ENCODE peak calls at places on chromosomes 6 and 20, in five cellular contexts. P is fibroblast of mammary gland, E is fibroblast of villous mesenchyme, B is cardiac fibroblast, K is brain microvascular endothelial cell. H is an unnamed sample.

GRCh38 chr6:12174878-12175277 is 115.3 kb upstream of the EDN1 start:
- DNase-seq in P (peak; percentile 51), E (no peak), B (peak; percentile 53), K (no peak), H (no peak)

GRCh38 chr20:31746068-31746878 is 7.2 kb downstream of the TPX2 start:
- DNase-seq in P (no peak), E (no peak), B (no peak), K (no peak), H (no peak)

GRCh38 chr20:47198254-47198671 is 158.2 kb downstream of the ZMYND8 start:
- DNase-seq in P (peak; percentile 45), E (no peak), B (peak; percentile 28), K (no peak), H (no peak)

GRCh38 chr6:170136541-170137175 is 154.2 kb downstream of the DLL1 start:
- DNase-seq in P (no peak), E (no peak), B (no peak), K (no peak), H (no peak)

GRCh38 chr20:20971810-20972209 is 134.3 kb downstream of the LINC00237 start:
- DNase-seq in P (no peak), E (no peak), B (no peak), K (no peak), H (no peak)

GRCh38 chr6:33313709-33314514 is at the start of gene TAPBP:
- DNase-seq in P (peak; percentile 50), E (peak; percentile 78), B (peak; percentile 72), K (peak; percentile 45), H (peak; percentile 46)

GRCh38 chr6:55175078-55175777 is 913 bp downstream of the HCRTR2 start:
- DNase-seq in P (no peak), E (no peak), B (no peak), K (no peak), H (no peak)

GRCh38 chr20:13723015-13723414 is 61.7 kb downstream of the ESF1 start:
- DNase-seq in P (peak; percentile 58), E (peak; percentile 82), B (no peak), K (no peak), H (peak; percentile 37)

GRCh38 chr6:13427838-13428527 is 59.4 kb downstream of the GFOD1 start:
- DNase-seq in P (no peak), E (no peak), B (no peak), K (no peak), H (no peak)

GRCh38 chr6:136524936-136525413 is 25.2 kb downstream of the MAP7 start:
- DNase-seq in P (no peak), E (no peak), B (no peak), K (no peak), H (no peak)

GRCh38 chr6:142408409-142408808 is 106.6 kb downstream of the ADGRG6 start:
- DNase-seq in P (peak; percentile 42), E (no peak), B (peak; percentile 15), K (no peak), H (peak; percentile 37)

GRCh38 chr6:164039954-164040375 is 625.4 kb downstream of the QKI start:
- DNase-seq in P (peak; percentile 10), E (peak; percentile 30), B (peak; percentile 59), K (no peak), H (peak; percentile 61)

GRCh38 chr20:48275737-48276342 is 490.6 kb upstream of the SULF2 start:
- DNase-seq in P (no peak), E (no peak), B (no peak), K (no peak), H (no peak)

GRCh38 chr6:87154641-87155271 is 609 bp upstream of the ZNF292 start:
- DNase-seq in P (peak; percentile 86), E (peak; percentile 76), B (peak; percentile 87), K (peak; percentile 84), H (peak; percentile 82)

GRCh38 chr20:56606174-56606945 is 22.7 kb upstream of the TFAP2C start:
- DNase-seq in P (no peak), E (no peak), B (no peak), K (no peak), H (no peak)

GRCh38 chr6:107956586-107957164 is 1.3 kb downstream of the SEC63 start:
- DNase-seq in P (peak; percentile 68), E (peak; percentile 92), B (peak; percentile 64), K (peak; percentile 11), H (peak; percentile 68)

GRCh38 chr6:127176175-127176574 is 57.7 kb downstream of the RSPO3 start:
- DNase-seq in P (peak; percentile 79), E (peak; percentile 84), B (peak; percentile 47), K (no peak), H (peak; percentile 44)

GRCh38 chr20:20593447-20594170 is 118.8 kb downstream of the RALGAPA2 start:
- DNase-seq in P (peak; percentile 67), E (peak; percentile 67), B (peak; percentile 74), K (peak; percentile 51), H (peak; percentile 50)

GRCh38 chr6:33317418-33317667 is 201 bp downstream of the ZBTB22 start:
- DNase-seq in P (no peak), E (no peak), B (no peak), K (no peak), H (no peak)

GRCh38 chr6:2853766-2854393 is 12.2 kb upstream of the SERPINB1 start:
- DNase-seq in P (peak; percentile 87), E (peak; percentile 78), B (peak; percentile 94), K (peak; percentile 92), H (peak; percentile 82)
- TF ChIP-seq CTCF in P (peak; percentile 50), E (peak; percentile 38), B (peak; percentile 32), K (no peak), H (peak; percentile 61)

DNA sequence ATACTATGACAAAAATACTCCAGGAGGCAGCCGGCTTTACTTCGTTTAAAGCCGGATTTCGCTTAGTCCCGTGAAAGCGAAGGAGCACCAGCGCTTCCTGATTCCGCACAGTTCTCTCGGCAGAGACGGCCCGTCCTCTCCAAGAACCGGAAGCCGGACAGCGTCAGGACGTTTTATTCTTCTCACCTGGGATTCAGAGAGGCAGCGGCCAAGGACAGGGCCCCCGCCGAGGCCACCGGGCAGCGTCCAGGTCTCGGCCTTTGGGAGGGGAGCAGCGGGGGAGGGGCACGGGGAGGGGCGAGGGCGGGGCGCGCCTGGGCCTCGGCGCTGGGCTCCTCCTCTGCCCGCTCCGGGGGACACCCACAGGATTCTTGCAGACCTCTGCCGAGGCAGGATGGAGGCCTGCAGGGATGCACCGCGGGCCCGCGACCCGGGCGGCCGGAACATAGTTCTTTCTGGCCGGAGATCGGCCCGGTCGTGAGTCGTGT is 2.8 kb upstream of the DIDO1 start:
- DNase-seq in P (peak; percentile 56), E (peak; percentile 63), B (peak; percentile 62), K (peak; percentile 33), H (peak; percentile 50)
- H3K4me3 ChIP-seq in P (peak overlapping the region; percentile 49), E (peak overlapping the region; percentile 64), B (peak overlapping the region; percentile 57), K (peak overlapping the region; percentile 52), H (peak overlapping the region; percentile 65)

DNA sequence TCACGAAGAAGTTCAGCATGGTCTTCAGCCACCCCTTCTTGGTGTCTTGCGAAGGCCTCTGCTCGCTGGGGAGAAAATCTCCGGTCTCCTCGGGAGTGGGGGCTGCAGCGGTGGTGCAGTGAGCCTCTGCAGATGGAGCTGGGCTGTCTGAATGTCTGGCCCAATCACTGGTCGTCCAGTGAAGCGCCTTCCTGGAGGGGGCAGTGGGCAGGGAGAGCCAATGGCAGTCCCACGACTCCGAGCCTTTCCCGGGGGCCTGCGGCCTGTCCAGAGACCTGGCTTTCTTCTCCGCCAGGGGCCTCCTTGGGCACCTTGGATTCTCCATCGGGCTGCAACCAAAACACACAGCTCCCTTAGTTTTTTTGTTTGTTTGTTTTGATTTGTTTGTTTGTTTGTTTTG is 6.3 kb downstream of the BNIP5 start:
- DNase-seq in P (no peak), E (no peak), B (no peak), K (no peak), H (no peak)
- TF ChIP-seq CTCF in P (no peak), E (no peak), B (no peak), K (no peak), H (no peak)

GRCh38 chr6:128474933-128475332 is 45.5 kb downstream of the PTPRK start:
- DNase-seq in P (no peak), E (no peak), B (no peak), K (no peak), H (no peak)

GRCh38 chr6:128479048-128479666 is 41.2 kb downstream of the PTPRK start:
- DNase-seq in P (no peak), E (no peak), B (no peak), K (no peak), H (no peak)

GRCh38 chr6:128474481-128474880 is 45.9 kb downstream of the PTPRK start:
- DNase-seq in P (no peak), E (peak; percentile 22), B (peak; percentile 36), K (no peak), H (peak; percentile 35)

GRCh38 chr6:128479991-128480390 is 40.4 kb downstream of the PTPRK start:
- DNase-seq in P (no peak), E (no peak), B (no peak), K (no peak), H (no peak)

DNA sequence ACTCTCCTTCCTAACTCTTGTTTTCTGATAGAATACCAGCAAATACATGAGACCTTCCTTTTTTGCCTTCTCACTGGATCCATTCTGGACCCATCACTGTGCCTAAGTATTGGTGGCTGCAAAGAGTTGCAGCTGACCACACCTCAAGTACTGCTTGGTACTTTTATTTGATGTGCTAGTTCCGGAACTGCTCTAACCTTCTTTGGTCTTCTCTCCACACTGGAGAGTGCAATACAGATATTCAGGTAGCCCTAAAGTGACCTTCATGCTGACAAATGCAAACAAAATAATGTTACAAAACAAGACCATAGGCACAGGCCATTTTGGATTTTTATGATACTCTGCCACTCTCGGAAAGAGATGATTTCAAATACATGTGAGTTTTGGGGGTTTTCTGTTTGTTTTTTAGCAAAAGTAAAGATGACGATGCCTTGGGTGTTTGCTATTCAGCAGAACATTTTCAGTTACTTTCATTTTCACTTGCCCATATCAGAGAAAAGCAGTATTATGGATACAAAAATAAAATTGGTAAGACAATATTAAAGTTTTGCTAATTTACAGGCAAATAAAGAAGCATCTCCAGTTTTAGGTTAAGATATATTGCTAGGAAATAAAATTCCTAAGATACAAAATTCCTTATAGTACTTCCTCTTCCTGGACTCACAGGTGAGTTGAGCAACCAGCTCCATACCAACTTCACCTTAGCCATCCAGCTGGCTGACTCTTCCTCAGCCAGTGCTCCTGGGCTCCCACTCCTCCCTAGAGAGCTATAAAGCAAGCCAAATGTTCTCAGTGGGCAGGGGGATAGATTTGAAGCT is 42.0 kb downstream of the PTPRK start:
- DNase-seq in P (no peak), E (no peak), B (no peak), K (no peak), H (no peak)
- H3K4me3 ChIP-seq in P (no peak overlapping the region), E (peak overlapping the region; percentile 36), B (peak overlapping the region; percentile 1), K (no peak overlapping the region), H (peak overlapping the region; percentile 20)

DNA sequence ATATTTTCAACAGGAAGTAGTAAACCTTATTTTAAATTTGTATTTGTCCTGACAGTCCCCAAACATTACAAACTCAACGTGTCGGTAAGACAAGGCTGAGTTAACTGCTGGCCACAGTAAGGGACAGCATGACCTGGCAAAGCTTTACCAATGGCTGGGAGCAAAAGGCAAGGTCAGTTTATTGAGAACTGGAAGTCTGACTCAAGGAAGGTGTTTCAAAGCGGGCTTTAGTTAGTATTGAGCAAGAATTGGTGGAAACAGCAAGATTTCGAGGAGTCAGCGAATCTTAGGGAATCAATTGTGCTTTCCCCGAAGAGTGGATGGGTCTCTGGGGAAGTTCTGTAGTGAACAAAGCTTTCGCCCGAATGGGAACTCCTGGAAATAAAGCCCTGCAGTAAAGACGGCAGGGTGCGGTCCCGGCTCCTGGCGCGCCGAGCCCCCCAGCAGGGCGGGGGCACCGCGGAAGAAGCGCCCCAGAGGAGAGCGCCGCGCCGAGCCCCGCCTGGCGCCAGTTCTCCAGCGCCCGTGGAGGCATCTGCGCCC is 803 bp upstream of the GZF1 start:
- DNase-seq in P (peak; percentile 62), E (peak; percentile 70), B (peak; percentile 67), K (no peak), H (peak; percentile 38)
- TF ChIP-seq CTCF in P (no peak), E (no peak), B (no peak), K (no peak), H (no peak)

H was measured in AG10803.